ENCODE peak calls at places on chromosome X, in seven cellular contexts. One of them, this sample, is unnamed.

GRCh38 chrX:69130448-69130847 is 34.8 kb downstream of the PJA1 start:
- DNase-seq in neuronal stem cell: no peak
- DNase-seq in ovary: no peak
- DNase-seq in left ventricle myocardium inferior: no peak
- DNase-seq in psoas muscle: no peak
- DNase-seq in K562: no peak
- DNase-seq in GM12878: no peak
- DNase-seq in this sample: no peak

GRCh38 chrX:133085785-133086184 is 11.1 kb downstream of the USP26 start:
- DNase-seq in neuronal stem cell: no peak
- DNase-seq in ovary: no peak
- DNase-seq in left ventricle myocardium inferior: no peak
- DNase-seq in psoas muscle: no peak
- DNase-seq in K562: no peak
- DNase-seq in GM12878: no peak
- DNase-seq in this sample: no peak

GRCh38 chrX:130631011-130631410 is 229.2 kb downstream of the RBMX2 start:
- DNase-seq in neuronal stem cell: no peak
- DNase-seq in ovary: no peak
- DNase-seq in left ventricle myocardium inferior: no peak
- DNase-seq in psoas muscle: no peak
- DNase-seq in K562: no peak
- DNase-seq in GM12878: no peak
- DNase-seq in this sample: no peak

GRCh38 chrX:109635151-109635550 is 10.2 kb upstream of the KCNE5 start:
- DNase-seq in neuronal stem cell: no peak
- DNase-seq in ovary: no peak
- DNase-seq in left ventricle myocardium inferior: no peak
- DNase-seq in psoas muscle: no peak
- DNase-seq in K562: peak
- DNase-seq in GM12878: no peak
- DNase-seq in this sample: no peak

GRCh38 chrX:41779058-41779564 is 55.1 kb downstream of the GPR82 start:
- DNase-seq in neuronal stem cell: no peak
- DNase-seq in ovary: no peak
- DNase-seq in left ventricle myocardium inferior: no peak
- DNase-seq in psoas muscle: no peak
- DNase-seq in K562: no peak
- DNase-seq in GM12878: no peak
- DNase-seq in this sample: no peak

GRCh38 chrX:136028383-136028984 is 43.2 kb downstream of the SLC9A6 start:
- DNase-seq in neuronal stem cell: peak
- DNase-seq in ovary: no peak
- DNase-seq in left ventricle myocardium inferior: no peak
- DNase-seq in psoas muscle: no peak
- DNase-seq in K562: peak
- DNase-seq in GM12878: no peak
- DNase-seq in this sample: no peak

GRCh38 chrX:154779261-154779660 is 16.6 kb downstream of the DKC1 start:
- DNase-seq in neuronal stem cell: no peak
- DNase-seq in ovary: no peak
- DNase-seq in left ventricle myocardium inferior: no peak
- DNase-seq in psoas muscle: no peak
- DNase-seq in K562: no peak
- DNase-seq in GM12878: no peak
- DNase-seq in this sample: no peak

GRCh38 chrX:123964155-123964554 is 2.6 kb downstream of the STAG2 start:
- DNase-seq in neuronal stem cell: no peak
- DNase-seq in ovary: no peak
- DNase-seq in left ventricle myocardium inferior: no peak
- DNase-seq in psoas muscle: no peak
- DNase-seq in K562: no peak
- DNase-seq in GM12878: no peak
- DNase-seq in this sample: no peak

GRCh38 chrX:19177710-19178109 is 55.4 kb upstream of the ADGRG2 start:
- DNase-seq in neuronal stem cell: no peak
- DNase-seq in ovary: no peak
- DNase-seq in left ventricle myocardium inferior: no peak
- DNase-seq in psoas muscle: no peak
- DNase-seq in K562: no peak
- DNase-seq in GM12878: no peak
- DNase-seq in this sample: no peak

GRCh38 chrX:33330798-33331197 is 119.4 kb upstream of the DMD start:
- DNase-seq in neuronal stem cell: no peak
- DNase-seq in ovary: no peak
- DNase-seq in left ventricle myocardium inferior: no peak
- DNase-seq in psoas muscle: no peak
- DNase-seq in K562: no peak
- DNase-seq in GM12878: no peak
- DNase-seq in this sample: no peak

GRCh38 chrX:110646386-110646785 is 149.2 kb downstream of the CHRDL1 start:
- DNase-seq in neuronal stem cell: no peak
- DNase-seq in ovary: no peak
- DNase-seq in left ventricle myocardium inferior: no peak
- DNase-seq in psoas muscle: no peak
- DNase-seq in K562: no peak
- DNase-seq in GM12878: no peak
- DNase-seq in this sample: no peak

GRCh38 chrX:155864655-155865054 is 16.5 kb upstream of the VAMP7 start:
- DNase-seq in neuronal stem cell: no peak
- DNase-seq in ovary: no peak
- DNase-seq in left ventricle myocardium inferior: no peak
- DNase-seq in psoas muscle: no peak
- DNase-seq in K562: no peak
- DNase-seq in GM12878: no peak
- DNase-seq in this sample: no peak

GRCh38 chrX:66163849-66164401 is at the start of gene HEPH:
- DNase-seq in neuronal stem cell: peak
- DNase-seq in ovary: peak
- DNase-seq in left ventricle myocardium inferior: no peak
- DNase-seq in psoas muscle: no peak
- DNase-seq in K562: peak
- DNase-seq in GM12878: peak
- DNase-seq in this sample: no peak

GRCh38 chrX:21702725-21703228 is 44.6 kb upstream of the KLHL34 start:
- DNase-seq in neuronal stem cell: no peak
- DNase-seq in ovary: no peak
- DNase-seq in left ventricle myocardium inferior: no peak
- DNase-seq in psoas muscle: no peak
- DNase-seq in K562: no peak
- DNase-seq in GM12878: no peak
- DNase-seq in this sample: no peak

GRCh38 chrX:110180928-110181310 is 137.0 kb downstream of the AMMECR1 start:
- DNase-seq in neuronal stem cell: no peak
- DNase-seq in ovary: no peak
- DNase-seq in left ventricle myocardium inferior: no peak
- DNase-seq in psoas muscle: no peak
- DNase-seq in K562: no peak
- DNase-seq in GM12878: no peak
- DNase-seq in this sample: no peak

GRCh38 chrX:17030580-17031285 is 84.3 kb downstream of the REPS2 start:
- DNase-seq in neuronal stem cell: no peak
- DNase-seq in ovary: no peak
- DNase-seq in left ventricle myocardium inferior: no peak
- DNase-seq in psoas muscle: no peak
- DNase-seq in K562: no peak
- DNase-seq in GM12878: no peak
- DNase-seq in this sample: no peak
- H3K27ac ChIP-seq in neuronal stem cell: no peak
- H3K27ac ChIP-seq in ovary: no peak
- H3K27ac ChIP-seq in left ventricle myocardium inferior: no peak
- H3K27ac ChIP-seq in psoas muscle: no peak
- H3K27ac ChIP-seq in K562: no peak
- H3K27ac ChIP-seq in GM12878: no peak
- H3K27ac ChIP-seq in this sample: no peak

DNA sequence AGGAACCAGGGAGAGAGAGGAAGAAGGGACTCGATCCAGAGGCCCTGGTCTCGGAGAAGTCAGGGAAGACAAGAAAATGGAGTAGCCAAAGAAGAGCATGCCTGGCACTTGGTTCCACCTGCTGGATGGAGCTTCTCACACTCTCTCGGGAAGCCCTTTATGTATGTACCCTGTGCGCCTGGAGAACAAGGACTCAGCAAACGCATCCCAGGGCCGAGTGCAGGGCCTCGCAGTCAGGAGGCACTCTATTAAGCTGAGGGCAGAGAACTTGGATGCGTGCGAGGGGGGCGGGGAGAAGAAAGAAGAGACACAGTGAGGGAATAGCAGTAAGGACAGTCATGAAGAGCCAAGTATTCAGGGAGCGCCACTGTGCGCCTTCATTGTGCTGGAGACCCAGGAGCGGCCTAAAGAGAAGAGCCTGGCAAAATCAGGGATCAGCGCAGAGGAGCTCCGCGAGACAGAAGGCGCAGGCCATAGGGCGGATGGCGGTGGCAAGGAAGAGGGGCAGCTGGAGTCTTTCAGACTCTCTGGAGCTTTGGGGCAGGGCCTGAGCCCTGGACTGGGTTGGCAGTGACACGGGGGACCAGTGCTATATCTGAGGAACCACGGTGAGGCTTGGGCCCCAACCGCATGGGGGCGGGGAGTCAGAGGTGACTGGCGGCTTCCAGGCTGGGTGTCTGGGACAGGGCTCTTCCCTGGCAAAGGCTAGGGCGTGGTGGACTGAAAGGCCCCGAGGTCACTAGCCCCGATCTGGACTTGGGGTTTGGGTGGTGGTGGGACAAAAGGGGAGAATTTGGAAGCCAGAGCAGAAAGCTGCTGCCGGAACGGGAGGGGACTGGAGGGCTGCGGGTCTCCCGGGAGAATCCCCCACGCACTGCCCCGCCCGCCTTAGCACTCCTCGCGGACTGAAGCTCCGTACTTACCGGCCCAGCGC is 1.9 kb upstream of the SEPTIN6 start:
- DNase-seq in neuronal stem cell: no peak
- DNase-seq in ovary: no peak
- DNase-seq in left ventricle myocardium inferior: no peak
- DNase-seq in psoas muscle: no peak
- DNase-seq in K562: no peak
- DNase-seq in GM12878: no peak
- DNase-seq in this sample: no peak
- H3K4me3 ChIP-seq in neuronal stem cell: no peak
- H3K4me3 ChIP-seq in ovary: no peak
- H3K4me3 ChIP-seq in left ventricle myocardium inferior: no peak
- H3K4me3 ChIP-seq in psoas muscle: no peak
- H3K4me3 ChIP-seq in K562: no peak
- H3K4me3 ChIP-seq in GM12878: peak
- H3K4me3 ChIP-seq in this sample: no peak

DNA sequence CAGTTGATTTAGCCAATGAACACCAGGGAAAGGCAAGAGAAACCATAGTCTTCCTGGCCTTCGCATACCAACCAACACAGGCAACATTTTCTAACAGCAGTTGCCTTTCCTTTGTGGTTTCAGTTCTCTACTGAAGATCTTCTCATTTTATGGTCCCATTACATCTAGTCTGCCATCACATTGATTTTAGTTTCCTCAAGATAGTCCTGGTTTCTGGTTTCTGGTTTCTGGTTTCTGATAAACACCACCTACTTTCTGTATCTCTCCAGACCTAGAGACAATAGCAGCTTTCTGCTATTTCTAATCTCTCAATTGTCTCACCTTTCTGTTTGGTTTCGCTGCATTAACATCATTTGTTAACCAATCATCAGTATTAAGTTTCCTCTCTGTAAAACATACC is 646.3 kb upstream of the SPANXN1 start:
- DNase-seq in neuronal stem cell: no peak
- DNase-seq in ovary: no peak
- DNase-seq in left ventricle myocardium inferior: no peak
- DNase-seq in psoas muscle: no peak
- DNase-seq in K562: no peak
- DNase-seq in GM12878: no peak
- DNase-seq in this sample: no peak
- H3K27ac ChIP-seq in neuronal stem cell: no peak
- H3K27ac ChIP-seq in ovary: no peak
- H3K27ac ChIP-seq in left ventricle myocardium inferior: no peak
- H3K27ac ChIP-seq in psoas muscle: no peak
- H3K27ac ChIP-seq in K562: no peak
- H3K27ac ChIP-seq in GM12878: no peak
- H3K27ac ChIP-seq in this sample: no peak

GRCh38 chrX:17738002-17738713 is 865 bp downstream of the SCML1 start:
- DNase-seq in neuronal stem cell: peak
- DNase-seq in ovary: peak
- DNase-seq in left ventricle myocardium inferior: peak
- DNase-seq in psoas muscle: peak
- DNase-seq in K562: no peak
- DNase-seq in GM12878: no peak
- DNase-seq in this sample: peak

GRCh38 chrX:17736856-17737706 is at the start of gene SCML1:
- DNase-seq in neuronal stem cell: peak
- DNase-seq in ovary: peak
- DNase-seq in left ventricle myocardium inferior: peak
- DNase-seq in psoas muscle: peak
- DNase-seq in K562: peak
- DNase-seq in GM12878: peak
- DNase-seq in this sample: peak

GRCh38 chrX:17737707-17738001 is 361 bp downstream of the SCML1 start:
- DNase-seq in neuronal stem cell: peak
- DNase-seq in ovary: no peak
- DNase-seq in left ventricle myocardium inferior: no peak
- DNase-seq in psoas muscle: no peak
- DNase-seq in K562: no peak
- DNase-seq in GM12878: no peak
- DNase-seq in this sample: no peak

GRCh38 chrX:17740137-17741122 is 3.1 kb downstream of the SCML1 start:
- DNase-seq in neuronal stem cell: no peak
- DNase-seq in ovary: no peak
- DNase-seq in left ventricle myocardium inferior: no peak
- DNase-seq in psoas muscle: no peak
- DNase-seq in K562: no peak
- DNase-seq in GM12878: no peak
- DNase-seq in this sample: no peak

DNA sequence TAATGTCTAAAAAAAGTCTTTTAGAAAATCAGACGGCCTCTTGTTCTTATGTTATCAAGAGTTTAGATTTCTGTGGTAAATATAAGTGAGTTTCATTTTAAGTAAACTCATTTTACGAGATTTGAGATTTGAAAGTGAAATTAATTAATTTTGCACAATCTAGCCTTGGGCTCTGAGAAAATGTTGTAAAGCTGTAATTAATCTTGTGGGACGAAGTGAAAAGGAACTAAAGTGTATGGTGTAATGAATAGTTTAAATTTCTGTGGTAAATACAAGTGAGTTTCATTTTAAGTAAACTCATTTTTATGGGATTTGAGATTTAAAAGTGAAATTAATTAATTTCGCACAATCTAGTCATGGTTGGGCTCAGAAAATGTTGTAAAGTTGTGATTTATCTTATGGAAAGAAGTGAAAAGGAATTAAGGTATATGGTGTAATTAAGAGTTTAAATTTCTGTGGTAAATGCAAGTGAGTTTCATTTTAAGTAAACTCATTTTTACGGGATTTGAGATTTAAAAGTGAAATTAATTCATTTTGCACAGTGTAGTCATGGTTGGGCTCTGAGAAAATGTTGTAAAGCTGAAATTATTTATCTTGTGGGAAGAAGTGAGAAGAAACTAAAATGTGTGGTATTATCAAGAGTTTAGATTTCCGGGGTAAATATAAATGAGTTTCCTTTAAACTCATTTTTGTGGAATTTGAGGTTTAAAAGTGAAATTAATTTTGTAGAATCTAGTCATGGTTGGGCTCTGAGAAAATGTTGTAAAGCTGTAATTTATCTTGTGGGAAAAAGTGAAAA is 1.6 kb downstream of the SCML1 start:
- DNase-seq in neuronal stem cell: no peak
- DNase-seq in ovary: no peak
- DNase-seq in left ventricle myocardium inferior: no peak
- DNase-seq in psoas muscle: no peak
- DNase-seq in K562: no peak
- DNase-seq in GM12878: peak
- DNase-seq in this sample: no peak
- H3K4me3 ChIP-seq in neuronal stem cell: no peak
- H3K4me3 ChIP-seq in ovary: peak
- H3K4me3 ChIP-seq in left ventricle myocardium inferior: peak
- H3K4me3 ChIP-seq in psoas muscle: peak
- H3K4me3 ChIP-seq in K562: no peak
- H3K4me3 ChIP-seq in GM12878: peak
- H3K4me3 ChIP-seq in this sample: peak